ENCODE peak calls at places on chromosomes 3 and 15, in ten cellular contexts. O is left ventricle myocardium inferior, M is heart left ventricle, Q is PC-9, A is breast epithelium, K is stomach, W is OCI-LY7, T is mucosa of descending colon, B is lower lobe of right lung, R is Peyer's patch. E is an unnamed sample. For H3K36me3 and H3K4me1, the result is how much of the 10 kb centered on the place peaks cover.

GRCh38 chr3:15983232-15983631 is 185.5 kb upstream of the ANKRD28 start:
- DNase-seq in Q (peak), W (no peak), A (peak), R (no peak), T (no peak), O (no peak), M (no peak), B (no peak), K (no peak), E (no peak)

GRCh38 chr3:113241292-113242033 is 30.1 kb downstream of the BOC start:
- DNase-seq in W (no peak), A (no peak), R (no peak), B (no peak), M (no peak), O (no peak), T (no peak), Q (no peak), K (no peak), E (no peak)

GRCh38 chr15:51751687-51752683 is 588 bp downstream of the TMOD2 start:
- DNase-seq in B (peak), Q (peak), T (peak), M (peak), K (peak), O (peak), A (no peak), R (peak), W (no peak), E (peak)

GRCh38 chr3:126349071-126349470 is 8.1 kb downstream of the KLF15 start:
- DNase-seq in W (no peak), Q (no peak), M (no peak), O (no peak), T (peak), A (no peak), B (peak), K (peak), R (peak), E (peak)

GRCh38 chr3:191699546-191699945 is 238.6 kb downstream of the PYDC2 start:
- DNase-seq in Q (no peak), W (no peak), A (no peak), T (no peak), R (no peak), M (no peak), K (no peak), O (no peak), B (no peak), E (no peak)

GRCh38 chr3:129277829-129278271 is 820 bp upstream of the HMCES start:
- DNase-seq in Q (no peak), R (no peak), K (no peak), T (no peak), W (peak), O (no peak), M (no peak), B (no peak), A (no peak), E (no peak)

GRCh38 chr3:148030975-148031374 is 621.8 kb downstream of the ZIC1 start:
- DNase-seq in W (no peak), B (no peak), K (no peak), M (no peak), R (no peak), A (no peak), T (no peak), Q (no peak), O (no peak), E (no peak)

GRCh38 chr3:113084777-113085176 is 94.0 kb downstream of the GTPBP8 start:
- DNase-seq in T (no peak), R (no peak), M (peak), K (peak), O (peak), W (no peak), Q (no peak), B (no peak), A (peak), E (no peak)

GRCh38 chr15:85667491-85668424 is 127.0 kb downstream of the KLHL25 start:
- DNase-seq in W (no peak), T (no peak), M (peak), O (no peak), K (no peak), B (no peak), R (no peak), Q (peak), A (no peak), E (no peak)

GRCh38 chr3:20668411-20668810 is 482.4 kb upstream of the SGO1 start:
- DNase-seq in T (no peak), W (peak), Q (no peak), B (no peak), K (no peak), R (no peak), M (no peak), A (no peak), O (no peak), E (no peak)

GRCh38 chr15:101803209-101803608 is at the start of gene OR4F6:
- DNase-seq in T (no peak), O (no peak), Q (no peak), R (no peak), A (no peak), B (no peak), W (no peak), M (no peak), K (no peak), E (no peak)

GRCh38 chr15:26697913-26698312 is 75.0 kb downstream of the GABRB3 start:
- DNase-seq in A (no peak), R (no peak), Q (no peak), K (no peak), T (no peak), M (no peak), W (no peak), B (no peak), O (no peak), E (no peak)

GRCh38 chr3:24157106-24157505 is 212.0 kb downstream of the NR1D2 start:
- DNase-seq in W (no peak), T (no peak), B (no peak), R (no peak), O (no peak), K (no peak), A (no peak), Q (no peak), M (no peak), E (no peak)

GRCh38 chr15:85786778-85787114 is 8.0 kb downstream of the KLHL25 start:
- DNase-seq in W (no peak), R (no peak), M (no peak), A (no peak), K (no peak), Q (no peak), O (no peak), T (no peak), B (no peak), E (no peak)

GRCh38 chr15:39896101-39896500 is 24.0 kb downstream of the GPR176 start:
- DNase-seq in K (no peak), B (no peak), O (no peak), M (no peak), R (no peak), Q (no peak), T (no peak), A (no peak), W (no peak), E (no peak)

GRCh38 chr15:72994778-72995177 is 57.5 kb upstream of the NEO1 start:
- DNase-seq in O (peak), T (peak), Q (no peak), R (peak), K (peak), A (no peak), W (no peak), B (no peak), M (no peak), E (no peak)

GRCh38 chr3:16350041-16350952 is 85.3 kb downstream of the OXNAD1 start:
- DNase-seq in W (no peak), K (no peak), O (no peak), B (no peak), R (no peak), M (no peak), A (no peak), T (no peak), Q (peak), E (no peak)

DNA sequence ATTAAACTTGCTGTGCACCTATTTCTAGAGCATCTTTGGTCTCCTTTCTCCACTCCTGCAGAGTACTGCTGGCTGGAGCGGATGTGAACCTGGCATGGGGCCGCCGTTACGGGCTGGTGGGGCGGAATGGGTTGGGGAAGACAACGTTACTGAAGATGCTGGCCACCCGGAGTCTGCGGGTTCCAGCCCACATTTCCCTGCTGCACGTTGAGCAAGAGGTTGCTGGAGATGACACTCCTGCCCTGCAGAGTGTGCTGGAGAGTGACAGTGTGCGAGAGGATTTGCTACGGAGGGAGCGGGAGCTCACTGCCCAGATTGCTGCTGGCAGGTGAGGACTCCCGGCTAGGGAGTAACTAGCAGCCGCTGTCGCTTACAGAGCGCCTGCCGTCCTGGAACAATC is 2.1 kb downstream of the ABCF3 start:
- DNase-seq in R (no peak), W (no peak), K (no peak), Q (no peak), M (no peak), T (no peak), A (no peak), O (no peak), B (no peak), E (no peak)
- H3K36me3 ChIP-seq in R (half or more), W (half or more), K (half or more), Q (under half), M (half or more), T (under half), A (under half), O (half or more), B (half or more), E (half or more)

DNA sequence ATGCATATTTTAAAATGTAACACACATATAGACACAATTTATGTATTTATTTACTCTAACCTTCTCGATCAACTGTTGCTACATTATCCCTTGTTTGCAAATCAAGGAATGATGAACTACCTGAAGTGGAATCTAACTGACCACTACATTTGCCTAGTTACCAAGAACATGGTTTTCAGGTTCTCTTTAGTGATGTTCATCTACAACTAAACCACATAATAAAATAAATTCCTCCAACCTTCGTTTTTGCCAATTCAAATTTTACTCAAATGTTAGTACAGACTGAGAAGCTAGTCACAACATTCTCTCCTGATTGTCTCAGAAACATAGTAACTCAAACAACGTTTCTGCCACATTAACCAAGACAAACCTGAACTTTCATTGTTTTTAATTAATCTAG is 521.9 kb downstream of the FOXP1 start:
- DNase-seq in K (no peak), Q (no peak), T (no peak), B (no peak), W (no peak), M (no peak), A (no peak), O (no peak), R (no peak), E (no peak)
- H3K4me1 ChIP-seq in K (half or more), Q (under half), T (under half), B (half or more), W (half or more), M (half or more), A (under half), O (half or more), R (half or more), E (half or more)

DNA sequence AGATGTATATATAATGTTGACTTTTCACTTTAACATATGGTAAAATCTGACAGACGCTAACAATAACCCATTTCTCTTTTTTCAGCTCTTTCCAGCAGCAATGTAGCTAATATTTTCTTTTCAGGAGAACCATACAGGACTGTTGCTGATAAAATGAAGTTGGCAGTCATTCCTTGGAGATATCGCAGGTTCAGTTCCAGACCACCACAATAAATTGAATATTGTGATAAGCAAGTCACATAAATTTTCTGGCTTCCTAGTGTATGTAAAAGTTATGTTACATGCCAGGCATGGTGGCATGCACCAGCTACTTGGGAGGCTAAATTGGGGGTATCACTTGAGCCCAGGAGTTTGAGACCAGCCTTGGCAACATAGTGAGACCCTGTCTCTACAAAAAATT is 31.9 kb upstream of the TM4SF1 start:
- DNase-seq in Q (no peak), K (no peak), O (no peak), M (no peak), T (no peak), W (no peak), R (no peak), B (no peak), A (no peak), E (no peak)
- TF ChIP-seq CTCF in Q (no peak), K (no peak), O (no peak), M (no peak), T (no peak), W (no peak), R (no peak), B (no peak), A (no peak), E (no peak)

DNA sequence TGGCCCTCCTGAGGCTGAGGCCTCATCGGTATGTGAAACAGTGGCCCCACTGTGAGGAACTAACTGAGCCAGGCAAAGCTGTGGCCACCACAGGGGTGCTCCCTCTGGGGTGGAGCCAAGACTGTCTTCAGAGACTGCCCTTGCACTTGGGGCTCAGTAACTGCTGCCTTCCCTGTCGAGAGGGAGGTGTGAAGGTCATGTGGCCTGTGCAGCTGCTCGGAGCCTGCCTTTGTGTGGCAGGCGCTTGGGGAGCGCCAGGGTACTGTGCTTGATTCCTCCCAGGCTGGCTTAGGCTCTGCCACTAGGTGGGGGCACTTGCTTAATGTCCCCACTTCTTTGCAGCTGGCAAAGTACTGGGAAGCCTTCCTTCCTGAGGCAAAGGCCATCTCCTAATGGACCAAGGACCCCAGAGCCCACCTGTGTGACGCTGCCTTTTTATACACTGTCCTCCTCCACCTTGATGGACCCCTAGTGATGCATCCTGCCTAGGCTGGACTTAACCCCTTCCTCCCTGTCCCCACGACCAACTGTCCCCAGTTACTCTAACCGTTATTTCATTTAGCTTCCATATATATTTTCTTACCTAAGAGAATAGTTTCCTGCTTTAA is 14.2 kb upstream of the SNX22 start:
- DNase-seq in A (no peak), T (no peak), R (no peak), W (peak), B (no peak), Q (no peak), M (no peak), O (no peak), K (no peak), E (no peak)
- H3K36me3 ChIP-seq in A (under half), T (under half), R (half or more), W (half or more), B (half or more), Q (under half), M (half or more), O (half or more), K (half or more), E (under half)

DNA sequence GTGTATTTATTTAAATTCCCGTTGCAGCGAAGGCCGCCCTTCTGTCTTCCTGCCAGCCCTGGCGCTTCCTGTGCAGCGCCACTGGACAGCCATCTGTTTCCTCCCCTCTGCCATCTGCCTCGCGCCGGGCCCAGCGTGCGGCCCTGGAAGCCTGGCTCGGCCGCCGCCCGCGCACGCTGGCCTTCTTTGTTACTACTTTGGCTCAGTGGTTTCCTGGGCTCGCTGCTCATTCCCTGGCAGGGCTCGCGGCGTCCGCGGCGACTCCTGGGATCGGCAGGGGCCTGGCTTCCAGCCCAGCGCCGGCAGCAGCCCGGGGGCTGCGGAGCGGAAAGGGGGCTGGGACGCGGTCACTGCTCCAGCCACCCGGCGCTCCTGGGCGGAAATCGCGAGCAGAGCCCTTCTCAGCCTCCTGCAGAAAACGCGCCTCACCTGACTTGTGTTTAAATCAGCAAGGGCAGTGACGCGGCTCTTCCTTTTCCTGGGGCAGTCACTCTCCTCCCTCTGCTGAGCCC is 9.9 kb downstream of the CMTM7 start:
- DNase-seq in O (peak), W (peak), A (peak), Q (peak), K (peak), M (peak), B (peak), R (peak), T (peak), E (peak)
- H3K4me1 ChIP-seq in O (under half), W (under half), A (under half), Q (under half), K (half or more), M (under half), B (half or more), R (under half), T (under half), E (under half)

GRCh38 chr3:104102386-104102785 is 1264.3 kb upstream of the ALCAM start:
- DNase-seq in B (no peak), A (no peak), Q (peak), O (no peak), R (no peak), W (peak), K (no peak), M (no peak), T (no peak), E (no peak)
- TF ChIP-seq CTCF in B (peak), A (peak), Q (peak), O (peak), R (no peak), W (peak), K (no peak), M (no peak), T (no peak), E (no peak)

DNA sequence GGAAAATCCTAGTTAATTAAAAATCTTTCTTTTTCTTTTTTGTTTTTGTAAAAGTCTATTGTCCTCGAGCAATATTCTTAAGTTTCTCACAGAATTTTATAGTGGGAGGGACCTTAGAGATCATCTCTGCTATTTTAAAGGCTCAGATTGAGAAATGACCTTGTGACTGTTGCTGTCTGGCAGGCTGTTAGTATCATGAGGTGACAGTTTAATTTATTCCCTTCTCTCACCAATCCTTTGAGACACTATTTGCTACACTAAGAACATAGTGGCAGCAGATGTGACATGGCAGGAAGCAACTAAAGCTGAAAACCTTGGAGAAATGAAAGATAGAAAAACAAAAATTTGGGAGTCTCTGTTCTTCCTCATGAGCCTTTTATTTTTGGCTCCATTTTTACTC is 24.9 kb downstream of the APPL1 start:
- DNase-seq in B (no peak), O (no peak), Q (no peak), M (no peak), K (no peak), T (no peak), R (no peak), W (no peak), A (no peak), E (no peak)
- H3K36me3 ChIP-seq in B (half or more), O (half or more), Q (under half), M (under half), K (half or more), T (under half), R (half or more), W (half or more), A (under half), E (under half)

DNA sequence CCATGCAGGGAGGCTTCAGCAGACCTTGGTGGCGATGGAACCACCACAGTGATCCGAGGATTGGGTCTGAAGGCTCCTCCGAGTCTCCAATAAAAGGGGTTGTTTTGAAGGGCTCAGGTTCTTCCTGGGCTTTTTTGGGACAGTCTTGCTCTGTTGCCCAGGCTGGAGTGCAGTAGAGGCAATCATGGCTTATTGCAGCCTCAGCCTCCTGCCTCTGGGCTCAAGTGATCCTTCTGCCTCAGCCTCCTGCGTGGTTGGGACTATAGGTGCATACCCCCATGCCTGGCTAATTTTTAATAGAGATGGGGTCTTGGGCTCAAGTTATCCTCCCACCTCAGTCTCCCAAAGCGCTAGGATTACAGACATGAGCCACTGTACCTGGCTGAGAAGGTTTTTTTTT is 84.8 kb downstream of the IGF1R start:
- DNase-seq in T (no peak), Q (no peak), M (no peak), B (no peak), W (no peak), O (no peak), A (no peak), R (no peak), K (no peak), E (no peak)
- H3K4me1 ChIP-seq in T (under half), Q (under half), M (half or more), B (under half), W (under half), O (half or more), A (under half), R (under half), K (half or more), E (under half)

GRCh38 chr3:48664313-48664644 is 1.6 kb upstream of the CELSR3 start:
- DNase-seq in A (no peak), O (no peak), R (no peak), Q (no peak), W (no peak), T (no peak), M (no peak), K (no peak), B (no peak), E (no peak)
- TF ChIP-seq CTCF in A (no peak), O (peak), R (no peak), Q (peak), W (peak), T (peak), M (no peak), K (no peak), B (peak), E (no peak)